ENCODE peak calls at places on chromosome 13, in four cellular contexts. One of them, this sample, is unnamed.

GRCh38 chr13:34347784-34348573 is 530.0 kb downstream of the RFC3 start:
- DNase-seq in HL-60: no peak
- DNase-seq in fibroblast of the aortic adventitia: no peak
- DNase-seq in kidney epithelial cell: peak; percentile 38
- DNase-seq in this sample: no peak

GRCh38 chr13:61202042-61202441 is 213.6 kb downstream of the PCDH20 start:
- DNase-seq in kidney epithelial cell: no peak
- DNase-seq in HL-60: no peak
- DNase-seq in fibroblast of the aortic adventitia: no peak
- DNase-seq in this sample: no peak

GRCh38 chr13:24131749-24132148 is 28.8 kb upstream of the SPATA13 start:
- DNase-seq in kidney epithelial cell: no peak
- DNase-seq in fibroblast of the aortic adventitia: no peak
- DNase-seq in HL-60: no peak
- DNase-seq in this sample: no peak

GRCh38 chr13:47610687-47611086 is 390.4 kb downstream of the SUCLA2 start:
- DNase-seq in HL-60: no peak
- DNase-seq in fibroblast of the aortic adventitia: no peak
- DNase-seq in kidney epithelial cell: no peak
- DNase-seq in this sample: no peak

GRCh38 chr13:76014618-76015315 is 378.6 kb downstream of the LMO7 start:
- DNase-seq in kidney epithelial cell: no peak
- DNase-seq in fibroblast of the aortic adventitia: peak; percentile 36
- DNase-seq in HL-60: no peak
- DNase-seq in this sample: peak; percentile 6

GRCh38 chr13:76830805-76831204 is 55.4 kb downstream of the KCTD12 start:
- DNase-seq in fibroblast of the aortic adventitia: no peak
- DNase-seq in HL-60: no peak
- DNase-seq in kidney epithelial cell: no peak
- DNase-seq in this sample: no peak

GRCh38 chr13:34246511-34246910 is 428.6 kb downstream of the RFC3 start:
- DNase-seq in fibroblast of the aortic adventitia: no peak
- DNase-seq in HL-60: no peak
- DNase-seq in kidney epithelial cell: no peak
- DNase-seq in this sample: peak; percentile 7

GRCh38 chr13:77952276-77952675 is 33.6 kb upstream of the EDNRB start:
- DNase-seq in HL-60: no peak
- DNase-seq in fibroblast of the aortic adventitia: no peak
- DNase-seq in kidney epithelial cell: no peak
- DNase-seq in this sample: no peak

GRCh38 chr13:25901460-25902376 is 150.1 kb downstream of the SHISA2 start:
- DNase-seq in kidney epithelial cell: peak; percentile 49
- DNase-seq in HL-60: no peak
- DNase-seq in fibroblast of the aortic adventitia: no peak
- DNase-seq in this sample: no peak

GRCh38 chr13:67493835-67494234 is 263.7 kb upstream of the PCDH9 start:
- DNase-seq in kidney epithelial cell: no peak
- DNase-seq in fibroblast of the aortic adventitia: no peak
- DNase-seq in HL-60: peak; percentile 73
- DNase-seq in this sample: no peak

GRCh38 chr13:51549050-51549449 is 35.2 kb upstream of the WDFY2 start:
- DNase-seq in kidney epithelial cell: no peak
- DNase-seq in fibroblast of the aortic adventitia: no peak
- DNase-seq in HL-60: peak; percentile 87
- DNase-seq in this sample: no peak

GRCh38 chr13:34148359-34148758 is 330.4 kb downstream of the RFC3 start:
- DNase-seq in kidney epithelial cell: no peak
- DNase-seq in HL-60: no peak
- DNase-seq in fibroblast of the aortic adventitia: no peak
- DNase-seq in this sample: no peak

GRCh38 chr13:96104516-96104915 is 14.6 kb downstream of the HS6ST3 start:
- DNase-seq in fibroblast of the aortic adventitia: no peak
- DNase-seq in kidney epithelial cell: no peak
- DNase-seq in HL-60: no peak
- DNase-seq in this sample: no peak

GRCh38 chr13:24217601-24218281 is 57.2 kb downstream of the SPATA13 start:
- DNase-seq in kidney epithelial cell: no peak
- DNase-seq in HL-60: peak; percentile 26
- DNase-seq in fibroblast of the aortic adventitia: peak; percentile 5
- DNase-seq in this sample: peak; percentile 23

GRCh38 chr13:79647518-79647917 is 166.6 kb downstream of the NDFIP2 start:
- DNase-seq in fibroblast of the aortic adventitia: no peak
- DNase-seq in kidney epithelial cell: peak; percentile 53
- DNase-seq in HL-60: no peak
- DNase-seq in this sample: no peak

GRCh38 chr13:110641055-110642015 is 26.0 kb downstream of the NAXD start:
- DNase-seq in kidney epithelial cell: no peak
- DNase-seq in HL-60: no peak
- DNase-seq in fibroblast of the aortic adventitia: no peak
- DNase-seq in this sample: no peak

DNA sequence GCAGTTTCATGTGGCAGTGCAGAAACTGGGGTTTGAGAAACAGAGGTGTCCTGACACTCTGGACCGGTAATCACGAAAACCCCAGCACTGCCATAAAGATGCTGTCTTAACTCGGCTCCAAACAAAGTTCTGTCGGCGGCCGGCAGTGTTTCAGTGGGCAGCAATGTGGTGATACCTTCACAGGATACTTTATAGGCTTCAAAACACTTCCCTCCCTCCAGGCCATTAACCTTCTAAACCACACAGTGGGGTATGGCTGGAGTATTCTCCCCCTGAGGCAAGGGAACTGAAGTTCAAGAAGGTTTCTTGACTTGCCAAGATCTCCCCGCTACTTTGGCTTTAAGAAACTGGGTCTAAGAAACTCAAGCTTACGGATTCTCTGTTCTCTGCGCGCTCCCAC is 1.1 kb downstream of the RUBCNL start:
- DNase-seq in kidney epithelial cell: no peak
- DNase-seq in fibroblast of the aortic adventitia: no peak
- DNase-seq in HL-60: no peak
- DNase-seq in this sample: no peak
- H3K4me3 ChIP-seq in kidney epithelial cell: no peak overlapping the region
- H3K4me3 ChIP-seq in fibroblast of the aortic adventitia: no peak overlapping the region
- H3K4me3 ChIP-seq in HL-60: no peak overlapping the region
- H3K4me3 ChIP-seq in this sample: no peak overlapping the region

GRCh38 chr13:114119196-114119595 is 13.2 kb downstream of the RASA3 start:
- DNase-seq in HL-60: no peak
- DNase-seq in kidney epithelial cell: peak; percentile 74
- DNase-seq in fibroblast of the aortic adventitia: peak; percentile 91
- DNase-seq in this sample: peak; percentile 91
- H3K4me3 ChIP-seq in HL-60: no peak overlapping the region
- H3K4me3 ChIP-seq in kidney epithelial cell: no peak overlapping the region
- H3K4me3 ChIP-seq in fibroblast of the aortic adventitia: peak overlapping the region; percentile 44
- H3K4me3 ChIP-seq in this sample: peak overlapping the region; percentile 43

GRCh38 chr13:101305981-101306411 is 110.3 kb downstream of the NALCN start:
- DNase-seq in HL-60: no peak
- DNase-seq in kidney epithelial cell: no peak
- DNase-seq in fibroblast of the aortic adventitia: no peak
- DNase-seq in this sample: no peak

GRCh38 chr13:101307181-101307701 is 109.1 kb downstream of the NALCN start:
- DNase-seq in kidney epithelial cell: no peak
- DNase-seq in HL-60: no peak
- DNase-seq in fibroblast of the aortic adventitia: peak; percentile 94
- DNase-seq in this sample: peak; percentile 97

GRCh38 chr13:101308247-101309013 is 107.9 kb downstream of the NALCN start:
- DNase-seq in fibroblast of the aortic adventitia: no peak
- DNase-seq in HL-60: no peak
- DNase-seq in kidney epithelial cell: no peak
- DNase-seq in this sample: peak; percentile 30

GRCh38 chr13:101306773-101307172 is 109.5 kb downstream of the NALCN start:
- DNase-seq in kidney epithelial cell: no peak
- DNase-seq in fibroblast of the aortic adventitia: no peak
- DNase-seq in HL-60: no peak
- DNase-seq in this sample: no peak

DNA sequence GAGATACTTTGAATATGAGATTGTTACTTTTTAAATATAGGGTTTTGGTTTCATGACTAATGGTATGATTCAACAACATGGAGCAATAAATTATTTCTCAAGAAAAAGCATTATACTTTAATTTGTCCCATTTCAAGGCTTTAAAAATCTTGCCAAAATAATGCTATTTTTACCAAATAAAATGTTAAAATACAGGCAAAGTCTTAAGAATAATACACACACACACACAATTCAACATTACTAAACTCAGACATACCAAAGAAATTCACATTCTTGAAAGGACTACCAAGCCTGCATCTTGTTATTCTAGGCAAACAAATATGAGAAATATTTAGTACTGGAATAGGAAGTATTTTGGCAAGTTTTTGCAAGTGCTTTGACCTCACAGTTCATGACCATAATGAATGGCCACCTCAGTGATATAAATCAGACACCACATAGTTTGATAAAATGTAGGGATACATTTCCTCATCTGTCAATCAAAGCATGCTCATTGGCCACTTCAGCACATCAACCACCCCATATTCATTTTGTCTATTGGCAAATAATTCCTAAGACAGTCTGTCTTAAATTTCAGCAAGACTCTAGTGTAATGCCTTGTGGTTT is 107.2 kb downstream of the NALCN start:
- DNase-seq in kidney epithelial cell: no peak
- DNase-seq in HL-60: no peak
- DNase-seq in fibroblast of the aortic adventitia: peak; percentile 97
- DNase-seq in this sample: peak; percentile 98
- H3K4me3 ChIP-seq in kidney epithelial cell: no peak overlapping the region
- H3K4me3 ChIP-seq in HL-60: no peak overlapping the region
- H3K4me3 ChIP-seq in fibroblast of the aortic adventitia: no peak overlapping the region
- H3K4me3 ChIP-seq in this sample: no peak overlapping the region

GRCh38 chr13:27432180-27432579 is 7.8 kb downstream of the GTF3A start:
- DNase-seq in HL-60: no peak
- DNase-seq in kidney epithelial cell: no peak
- DNase-seq in fibroblast of the aortic adventitia: no peak
- DNase-seq in this sample: no peak
- H3K4me3 ChIP-seq in HL-60: no peak overlapping the region
- H3K4me3 ChIP-seq in kidney epithelial cell: no peak overlapping the region
- H3K4me3 ChIP-seq in fibroblast of the aortic adventitia: no peak overlapping the region
- H3K4me3 ChIP-seq in this sample: no peak overlapping the region

GRCh38 chr13:99417821-99418662 is 83.2 kb upstream of the TM9SF2 start:
- DNase-seq in kidney epithelial cell: no peak
- DNase-seq in HL-60: no peak
- DNase-seq in fibroblast of the aortic adventitia: no peak
- DNase-seq in this sample: no peak
- H3K4me3 ChIP-seq in kidney epithelial cell: no peak overlapping the region
- H3K4me3 ChIP-seq in HL-60: no peak overlapping the region
- H3K4me3 ChIP-seq in fibroblast of the aortic adventitia: no peak overlapping the region
- H3K4me3 ChIP-seq in this sample: no peak overlapping the region

DNA sequence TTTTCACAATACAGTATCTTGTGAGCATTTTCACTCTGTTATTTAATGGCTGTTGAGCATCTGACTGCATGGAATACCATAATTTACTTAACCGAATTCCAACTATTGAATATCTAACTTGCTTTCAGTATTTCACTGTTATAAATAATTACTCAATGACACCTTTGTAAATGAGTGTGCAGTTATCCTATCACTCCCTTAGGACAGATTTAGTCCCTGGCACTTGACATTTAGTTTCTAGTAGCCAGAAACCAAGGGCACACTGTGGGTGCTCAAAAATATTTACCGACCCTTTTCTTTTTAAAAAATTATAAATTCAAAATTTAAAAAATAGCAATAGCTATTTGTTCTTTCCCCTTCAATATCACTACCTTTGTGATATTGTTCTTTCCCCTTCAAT is 258.8 kb downstream of the DCLK1 start:
- DNase-seq in kidney epithelial cell: no peak
- DNase-seq in HL-60: no peak
- DNase-seq in fibroblast of the aortic adventitia: no peak
- DNase-seq in this sample: no peak
- H3K4me3 ChIP-seq in kidney epithelial cell: no peak overlapping the region
- H3K4me3 ChIP-seq in HL-60: no peak overlapping the region
- H3K4me3 ChIP-seq in fibroblast of the aortic adventitia: no peak overlapping the region
- H3K4me3 ChIP-seq in this sample: no peak overlapping the region

GRCh38 chr13:41675306-41675705 is 218.0 kb downstream of the RGCC start:
- DNase-seq in HL-60: no peak
- DNase-seq in kidney epithelial cell: no peak
- DNase-seq in fibroblast of the aortic adventitia: peak; percentile 59
- DNase-seq in this sample: peak; percentile 75
- H3K4me3 ChIP-seq in HL-60: no peak overlapping the region
- H3K4me3 ChIP-seq in kidney epithelial cell: no peak overlapping the region
- H3K4me3 ChIP-seq in fibroblast of the aortic adventitia: no peak overlapping the region
- H3K4me3 ChIP-seq in this sample: no peak overlapping the region

DNA sequence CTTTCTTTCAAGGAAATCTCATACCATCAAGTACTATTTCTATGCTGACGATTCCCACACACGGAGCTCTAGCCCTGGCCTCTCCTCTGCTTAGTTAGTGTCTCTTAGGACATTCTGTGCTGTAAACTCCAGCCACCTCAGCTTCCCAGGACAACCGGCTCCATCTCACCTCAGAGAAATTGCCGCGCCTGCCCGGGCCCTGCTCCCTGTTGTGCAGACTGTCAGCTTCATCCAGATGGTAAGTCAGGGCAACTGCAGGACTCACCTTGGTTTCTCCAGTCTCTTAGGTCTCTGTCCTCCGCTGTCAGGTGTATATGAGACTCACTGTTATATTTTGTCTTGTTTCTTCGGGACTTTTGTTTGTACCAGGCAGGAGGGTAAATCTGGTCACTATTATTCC is 98.7 kb downstream of the SPACA7 start:
- DNase-seq in kidney epithelial cell: no peak
- DNase-seq in fibroblast of the aortic adventitia: no peak
- DNase-seq in HL-60: no peak
- DNase-seq in this sample: no peak
- H3K4me3 ChIP-seq in kidney epithelial cell: no peak overlapping the region
- H3K4me3 ChIP-seq in fibroblast of the aortic adventitia: no peak overlapping the region
- H3K4me3 ChIP-seq in HL-60: no peak overlapping the region
- H3K4me3 ChIP-seq in this sample: no peak overlapping the region

DNA sequence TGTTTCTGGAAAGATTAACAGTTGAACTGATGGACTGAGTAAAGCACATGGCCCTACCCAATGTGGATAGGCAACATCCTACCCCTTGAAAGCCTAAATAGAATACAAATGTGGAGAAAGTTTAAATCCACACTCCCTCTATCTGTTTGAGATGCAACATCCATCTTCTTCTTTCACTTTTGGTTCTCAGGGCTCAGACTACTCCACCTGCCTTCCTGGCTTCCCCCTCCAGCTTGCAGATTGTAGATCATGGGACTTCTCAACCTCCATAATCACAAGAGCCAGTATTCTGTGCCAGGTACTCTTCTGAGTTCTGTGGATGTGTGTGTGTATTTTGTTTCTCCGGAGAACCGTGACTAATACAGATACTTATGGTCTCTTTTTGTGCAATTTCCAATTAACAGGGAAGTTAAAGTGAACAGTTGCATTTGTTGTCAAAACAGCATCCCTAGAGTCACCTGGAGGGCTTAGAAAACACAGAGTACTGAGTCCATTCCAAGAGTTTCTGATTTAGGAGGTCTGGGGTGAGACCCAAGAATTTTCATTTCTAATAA is 590.3 kb upstream of the MIR17HG start:
- DNase-seq in HL-60: no peak
- DNase-seq in kidney epithelial cell: no peak
- DNase-seq in fibroblast of the aortic adventitia: no peak
- DNase-seq in this sample: peak; percentile 16
- H3K4me3 ChIP-seq in HL-60: no peak overlapping the region
- H3K4me3 ChIP-seq in kidney epithelial cell: no peak overlapping the region
- H3K4me3 ChIP-seq in fibroblast of the aortic adventitia: no peak overlapping the region
- H3K4me3 ChIP-seq in this sample: peak overlapping the region; percentile 30